ENCODE peak calls at places on chromosomes 12 and 14, in seven cellular contexts. One of them, this sample, is unnamed.

GRCh38 chr12:27844427-27845090 is 64.5 kb upstream of the MANSC4 start:
- ATAC-seq in activated B cell treated with CpG ODN at 0.5 μM for 24 hours: no peak
- ATAC-seq in effector memory CD8-positive, alpha-beta T cell: no peak
- ATAC-seq in activated CD8-positive, alpha-beta memory T cell treated with anti-CD3 and anti-CD28 coated beads, Interleukin-2, amount 10 ng/mL, durations not matched to agents 7 days and 5 days: no peak
- ATAC-seq in SK-N-SH treated with all-trans-retinoic acid at 6 μM for 48 hours: no peak
- ATAC-seq in HepG2: peak
- ATAC-seq in left lung: peak
- ATAC-seq in this sample: peak

GRCh38 chr14:58882577-58883018 is 244.8 kb downstream of the DACT1 start:
- ATAC-seq in activated B cell treated with CpG ODN at 0.5 μM for 24 hours: no peak
- ATAC-seq in effector memory CD8-positive, alpha-beta T cell: no peak
- ATAC-seq in activated CD8-positive, alpha-beta memory T cell treated with anti-CD3 and anti-CD28 coated beads, Interleukin-2, amount 10 ng/mL, durations not matched to agents 7 days and 5 days: no peak
- ATAC-seq in SK-N-SH treated with all-trans-retinoic acid at 6 μM for 48 hours: no peak
- ATAC-seq in HepG2: no peak
- ATAC-seq in left lung: no peak
- ATAC-seq in this sample: no peak

GRCh38 chr12:101935769-101936741 is 58.7 kb downstream of the DRAM1 start:
- ATAC-seq in activated B cell treated with CpG ODN at 0.5 μM for 24 hours: peak
- ATAC-seq in effector memory CD8-positive, alpha-beta T cell: peak
- ATAC-seq in activated CD8-positive, alpha-beta memory T cell treated with anti-CD3 and anti-CD28 coated beads, Interleukin-2, amount 10 ng/mL, durations not matched to agents 7 days and 5 days: peak
- ATAC-seq in SK-N-SH treated with all-trans-retinoic acid at 6 μM for 48 hours: peak
- ATAC-seq in HepG2: no peak
- ATAC-seq in left lung: peak
- ATAC-seq in this sample: peak

GRCh38 chr12:1949771-1950470 is 31.5 kb upstream of the CACNA2D4 start:
- ATAC-seq in activated B cell treated with CpG ODN at 0.5 μM for 24 hours: no peak
- ATAC-seq in effector memory CD8-positive, alpha-beta T cell: no peak
- ATAC-seq in activated CD8-positive, alpha-beta memory T cell treated with anti-CD3 and anti-CD28 coated beads, Interleukin-2, amount 10 ng/mL, durations not matched to agents 7 days and 5 days: no peak
- ATAC-seq in SK-N-SH treated with all-trans-retinoic acid at 6 μM for 48 hours: no peak
- ATAC-seq in HepG2: peak
- ATAC-seq in left lung: peak
- ATAC-seq in this sample: peak

GRCh38 chr14:92657457-92658142 is 90.8 kb downstream of the LGMN start:
- ATAC-seq in activated B cell treated with CpG ODN at 0.5 μM for 24 hours: no peak
- ATAC-seq in effector memory CD8-positive, alpha-beta T cell: no peak
- ATAC-seq in activated CD8-positive, alpha-beta memory T cell treated with anti-CD3 and anti-CD28 coated beads, Interleukin-2, amount 10 ng/mL, durations not matched to agents 7 days and 5 days: no peak
- ATAC-seq in SK-N-SH treated with all-trans-retinoic acid at 6 μM for 48 hours: no peak
- ATAC-seq in HepG2: no peak
- ATAC-seq in left lung: peak
- ATAC-seq in this sample: no peak

GRCh38 chr12:52013626-52014310 is 7.0 kb downstream of the TAMALIN start:
- ATAC-seq in activated B cell treated with CpG ODN at 0.5 μM for 24 hours: no peak
- ATAC-seq in effector memory CD8-positive, alpha-beta T cell: no peak
- ATAC-seq in activated CD8-positive, alpha-beta memory T cell treated with anti-CD3 and anti-CD28 coated beads, Interleukin-2, amount 10 ng/mL, durations not matched to agents 7 days and 5 days: no peak
- ATAC-seq in SK-N-SH treated with all-trans-retinoic acid at 6 μM for 48 hours: no peak
- ATAC-seq in HepG2: no peak
- ATAC-seq in left lung: no peak
- ATAC-seq in this sample: no peak

GRCh38 chr12:50647479-50647878 is 116.4 kb upstream of the ATF1 start:
- ATAC-seq in activated B cell treated with CpG ODN at 0.5 μM for 24 hours: no peak
- ATAC-seq in effector memory CD8-positive, alpha-beta T cell: no peak
- ATAC-seq in activated CD8-positive, alpha-beta memory T cell treated with anti-CD3 and anti-CD28 coated beads, Interleukin-2, amount 10 ng/mL, durations not matched to agents 7 days and 5 days: no peak
- ATAC-seq in SK-N-SH treated with all-trans-retinoic acid at 6 μM for 48 hours: no peak
- ATAC-seq in HepG2: no peak
- ATAC-seq in left lung: peak
- ATAC-seq in this sample: no peak

GRCh38 chr12:21892341-21892740 is 48.9 kb downstream of the ABCC9 start:
- ATAC-seq in activated B cell treated with CpG ODN at 0.5 μM for 24 hours: no peak
- ATAC-seq in effector memory CD8-positive, alpha-beta T cell: no peak
- ATAC-seq in activated CD8-positive, alpha-beta memory T cell treated with anti-CD3 and anti-CD28 coated beads, Interleukin-2, amount 10 ng/mL, durations not matched to agents 7 days and 5 days: no peak
- ATAC-seq in SK-N-SH treated with all-trans-retinoic acid at 6 μM for 48 hours: no peak
- ATAC-seq in HepG2: no peak
- ATAC-seq in left lung: no peak
- ATAC-seq in this sample: no peak

GRCh38 chr12:53806689-53807088 is 54.9 kb upstream of the CISTR start:
- ATAC-seq in activated B cell treated with CpG ODN at 0.5 μM for 24 hours: no peak
- ATAC-seq in effector memory CD8-positive, alpha-beta T cell: no peak
- ATAC-seq in activated CD8-positive, alpha-beta memory T cell treated with anti-CD3 and anti-CD28 coated beads, Interleukin-2, amount 10 ng/mL, durations not matched to agents 7 days and 5 days: no peak
- ATAC-seq in SK-N-SH treated with all-trans-retinoic acid at 6 μM for 48 hours: no peak
- ATAC-seq in HepG2: no peak
- ATAC-seq in left lung: no peak
- ATAC-seq in this sample: no peak

GRCh38 chr12:26327975-26328635 is 132.7 kb downstream of the SSPN start:
- ATAC-seq in activated B cell treated with CpG ODN at 0.5 μM for 24 hours: peak
- ATAC-seq in effector memory CD8-positive, alpha-beta T cell: no peak
- ATAC-seq in activated CD8-positive, alpha-beta memory T cell treated with anti-CD3 and anti-CD28 coated beads, Interleukin-2, amount 10 ng/mL, durations not matched to agents 7 days and 5 days: no peak
- ATAC-seq in SK-N-SH treated with all-trans-retinoic acid at 6 μM for 48 hours: no peak
- ATAC-seq in HepG2: peak
- ATAC-seq in left lung: no peak
- ATAC-seq in this sample: peak

GRCh38 chr14:69518341-69519101 is 34.0 kb downstream of the PLEKHD1 start:
- ATAC-seq in activated B cell treated with CpG ODN at 0.5 μM for 24 hours: no peak
- ATAC-seq in effector memory CD8-positive, alpha-beta T cell: no peak
- ATAC-seq in activated CD8-positive, alpha-beta memory T cell treated with anti-CD3 and anti-CD28 coated beads, Interleukin-2, amount 10 ng/mL, durations not matched to agents 7 days and 5 days: no peak
- ATAC-seq in SK-N-SH treated with all-trans-retinoic acid at 6 μM for 48 hours: peak
- ATAC-seq in HepG2: no peak
- ATAC-seq in left lung: peak
- ATAC-seq in this sample: no peak

GRCh38 chr14:69673578-69674305 is 62.3 kb downstream of the SUSD6 start:
- ATAC-seq in activated B cell treated with CpG ODN at 0.5 μM for 24 hours: peak
- ATAC-seq in effector memory CD8-positive, alpha-beta T cell: peak
- ATAC-seq in activated CD8-positive, alpha-beta memory T cell treated with anti-CD3 and anti-CD28 coated beads, Interleukin-2, amount 10 ng/mL, durations not matched to agents 7 days and 5 days: peak
- ATAC-seq in SK-N-SH treated with all-trans-retinoic acid at 6 μM for 48 hours: no peak
- ATAC-seq in HepG2: peak
- ATAC-seq in left lung: peak
- ATAC-seq in this sample: peak

GRCh38 chr14:39668449-39668848 is 236.2 kb upstream of the FBXO33 start:
- ATAC-seq in activated B cell treated with CpG ODN at 0.5 μM for 24 hours: no peak
- ATAC-seq in effector memory CD8-positive, alpha-beta T cell: no peak
- ATAC-seq in activated CD8-positive, alpha-beta memory T cell treated with anti-CD3 and anti-CD28 coated beads, Interleukin-2, amount 10 ng/mL, durations not matched to agents 7 days and 5 days: no peak
- ATAC-seq in SK-N-SH treated with all-trans-retinoic acid at 6 μM for 48 hours: no peak
- ATAC-seq in HepG2: no peak
- ATAC-seq in left lung: no peak
- ATAC-seq in this sample: no peak

GRCh38 chr12:48946206-48946605 is 11.1 kb downstream of the ARF3 start:
- ATAC-seq in activated B cell treated with CpG ODN at 0.5 μM for 24 hours: no peak
- ATAC-seq in effector memory CD8-positive, alpha-beta T cell: no peak
- ATAC-seq in activated CD8-positive, alpha-beta memory T cell treated with anti-CD3 and anti-CD28 coated beads, Interleukin-2, amount 10 ng/mL, durations not matched to agents 7 days and 5 days: no peak
- ATAC-seq in SK-N-SH treated with all-trans-retinoic acid at 6 μM for 48 hours: no peak
- ATAC-seq in HepG2: no peak
- ATAC-seq in left lung: peak
- ATAC-seq in this sample: no peak

GRCh38 chr14:57066887-57067513 is 201.7 kb downstream of the EXOC5 start:
- ATAC-seq in activated B cell treated with CpG ODN at 0.5 μM for 24 hours: no peak
- ATAC-seq in effector memory CD8-positive, alpha-beta T cell: no peak
- ATAC-seq in activated CD8-positive, alpha-beta memory T cell treated with anti-CD3 and anti-CD28 coated beads, Interleukin-2, amount 10 ng/mL, durations not matched to agents 7 days and 5 days: no peak
- ATAC-seq in SK-N-SH treated with all-trans-retinoic acid at 6 μM for 48 hours: peak
- ATAC-seq in HepG2: peak
- ATAC-seq in left lung: peak
- ATAC-seq in this sample: no peak

GRCh38 chr12:92073123-92073522 is 72.5 kb downstream of the BTG1 start:
- ATAC-seq in activated B cell treated with CpG ODN at 0.5 μM for 24 hours: no peak
- ATAC-seq in effector memory CD8-positive, alpha-beta T cell: no peak
- ATAC-seq in activated CD8-positive, alpha-beta memory T cell treated with anti-CD3 and anti-CD28 coated beads, Interleukin-2, amount 10 ng/mL, durations not matched to agents 7 days and 5 days: no peak
- ATAC-seq in SK-N-SH treated with all-trans-retinoic acid at 6 μM for 48 hours: no peak
- ATAC-seq in HepG2: no peak
- ATAC-seq in left lung: no peak
- ATAC-seq in this sample: no peak

GRCh38 chr14:20791199-20791996 is 10.3 kb downstream of the RNASE6 start:
- ATAC-seq in activated B cell treated with CpG ODN at 0.5 μM for 24 hours: no peak
- ATAC-seq in effector memory CD8-positive, alpha-beta T cell: no peak
- ATAC-seq in activated CD8-positive, alpha-beta memory T cell treated with anti-CD3 and anti-CD28 coated beads, Interleukin-2, amount 10 ng/mL, durations not matched to agents 7 days and 5 days: no peak
- ATAC-seq in SK-N-SH treated with all-trans-retinoic acid at 6 μM for 48 hours: no peak
- ATAC-seq in HepG2: no peak
- ATAC-seq in left lung: no peak
- ATAC-seq in this sample: no peak

GRCh38 chr12:58029260-58029659 is 87.9 kb downstream of the ATP23 start:
- ATAC-seq in activated B cell treated with CpG ODN at 0.5 μM for 24 hours: no peak
- ATAC-seq in effector memory CD8-positive, alpha-beta T cell: no peak
- ATAC-seq in activated CD8-positive, alpha-beta memory T cell treated with anti-CD3 and anti-CD28 coated beads, Interleukin-2, amount 10 ng/mL, durations not matched to agents 7 days and 5 days: no peak
- ATAC-seq in SK-N-SH treated with all-trans-retinoic acid at 6 μM for 48 hours: no peak
- ATAC-seq in HepG2: no peak
- ATAC-seq in left lung: no peak
- ATAC-seq in this sample: peak

GRCh38 chr12:80598004-80598606 is 109.3 kb upstream of the MYF6 start:
- ATAC-seq in activated B cell treated with CpG ODN at 0.5 μM for 24 hours: no peak
- ATAC-seq in effector memory CD8-positive, alpha-beta T cell: no peak
- ATAC-seq in activated CD8-positive, alpha-beta memory T cell treated with anti-CD3 and anti-CD28 coated beads, Interleukin-2, amount 10 ng/mL, durations not matched to agents 7 days and 5 days: no peak
- ATAC-seq in SK-N-SH treated with all-trans-retinoic acid at 6 μM for 48 hours: peak
- ATAC-seq in HepG2: peak
- ATAC-seq in left lung: no peak
- ATAC-seq in this sample: peak

GRCh38 chr14:92938235-92938875 is 15.4 kb downstream of the CHGA start:
- ATAC-seq in activated B cell treated with CpG ODN at 0.5 μM for 24 hours: no peak
- ATAC-seq in effector memory CD8-positive, alpha-beta T cell: no peak
- ATAC-seq in activated CD8-positive, alpha-beta memory T cell treated with anti-CD3 and anti-CD28 coated beads, Interleukin-2, amount 10 ng/mL, durations not matched to agents 7 days and 5 days: no peak
- ATAC-seq in SK-N-SH treated with all-trans-retinoic acid at 6 μM for 48 hours: no peak
- ATAC-seq in HepG2: no peak
- ATAC-seq in left lung: no peak
- ATAC-seq in this sample: no peak

GRCh38 chr12:81078469-81079196 is 754 bp downstream of the ACSS3 start:
- ATAC-seq in activated B cell treated with CpG ODN at 0.5 μM for 24 hours: no peak
- ATAC-seq in effector memory CD8-positive, alpha-beta T cell: no peak
- ATAC-seq in activated CD8-positive, alpha-beta memory T cell treated with anti-CD3 and anti-CD28 coated beads, Interleukin-2, amount 10 ng/mL, durations not matched to agents 7 days and 5 days: no peak
- ATAC-seq in SK-N-SH treated with all-trans-retinoic acid at 6 μM for 48 hours: no peak
- ATAC-seq in HepG2: peak
- ATAC-seq in left lung: peak
- ATAC-seq in this sample: no peak

GRCh38 chr14:102262894-102263462 is 42.0 kb downstream of the MOK start:
- ATAC-seq in activated B cell treated with CpG ODN at 0.5 μM for 24 hours: no peak
- ATAC-seq in effector memory CD8-positive, alpha-beta T cell: no peak
- ATAC-seq in activated CD8-positive, alpha-beta memory T cell treated with anti-CD3 and anti-CD28 coated beads, Interleukin-2, amount 10 ng/mL, durations not matched to agents 7 days and 5 days: no peak
- ATAC-seq in SK-N-SH treated with all-trans-retinoic acid at 6 μM for 48 hours: peak
- ATAC-seq in HepG2: peak
- ATAC-seq in left lung: no peak
- ATAC-seq in this sample: peak

GRCh38 chr12:93813972-93814821 is 137.0 kb downstream of the CRADD start:
- ATAC-seq in activated B cell treated with CpG ODN at 0.5 μM for 24 hours: no peak
- ATAC-seq in effector memory CD8-positive, alpha-beta T cell: no peak
- ATAC-seq in activated CD8-positive, alpha-beta memory T cell treated with anti-CD3 and anti-CD28 coated beads, Interleukin-2, amount 10 ng/mL, durations not matched to agents 7 days and 5 days: no peak
- ATAC-seq in SK-N-SH treated with all-trans-retinoic acid at 6 μM for 48 hours: no peak
- ATAC-seq in HepG2: peak
- ATAC-seq in left lung: peak
- ATAC-seq in this sample: peak